ENCODE peak calls at places on chromosomes 3 and 15, in eight cellular contexts. C is T-cell; G is Daoy; H is stimulated activated CD4-positive, alpha-beta T cell treated with anti-CD3 and anti-CD28 coated beads, Interleukin-4, amount 100 ng/mL, for 1 hour; U is HFF-Myc; W is ACHN; N is mucosa of descending colon; Q is NCI-H460. K is an unnamed sample.
A peak's percentile ranks its signal among the peaks of the same experiment; 100 is the strongest.

GRCh38 chr3:150005243-150006102 is 34.8 kb upstream of the PFN2 start:
- DNase-seq in N (no peak), H (no peak), G (peak; percentile 13), W (no peak), Q (no peak), C (no peak), U (no peak), K (no peak)

GRCh38 chr3:127044996-127045395 is 62.1 kb downstream of the PLXNA1 start:
- DNase-seq in W (peak; percentile 58), G (peak; percentile 34), N (no peak), U (no peak), C (no peak), Q (no peak), H (no peak), K (no peak)

GRCh38 chr3:24157106-24157505 is 212.0 kb downstream of the NR1D2 start:
- DNase-seq in W (no peak), C (no peak), G (no peak), Q (no peak), H (no peak), U (no peak), N (no peak), K (no peak)

GRCh38 chr3:49471856-49472495 is 1.9 kb downstream of the DAG1 start:
- DNase-seq in U (no peak), Q (no peak), W (no peak), H (no peak), G (no peak), C (no peak), N (no peak), K (no peak)

GRCh38 chr15:88727439-88727838 is 75.8 kb upstream of the ACAN start:
- DNase-seq in W (no peak), C (no peak), H (no peak), U (no peak), Q (no peak), N (no peak), G (no peak), K (no peak)

GRCh38 chr3:190701096-190701532 is 161.4 kb downstream of the GMNC start:
- DNase-seq in C (no peak), G (peak; percentile 54), H (no peak), W (peak; percentile 61), U (peak; percentile 2), Q (peak; percentile 55), N (peak; percentile 35), K (no peak)

GRCh38 chr15:39317225-39317624 is 263.7 kb upstream of the THBS1 start:
- DNase-seq in N (no peak), U (no peak), W (no peak), Q (no peak), C (no peak), H (no peak), G (no peak), K (no peak)

GRCh38 chr3:171860830-171861535 is 17.8 kb downstream of the TMEM212 start:
- DNase-seq in Q (no peak), G (no peak), C (no peak), N (no peak), H (no peak), U (peak; percentile 74), W (no peak), K (peak; percentile 97)

GRCh38 chr3:86416334-86416733 is 574.6 kb downstream of the VGLL3 start:
- DNase-seq in W (no peak), U (no peak), G (no peak), Q (no peak), N (no peak), H (no peak), C (no peak), K (no peak)

GRCh38 chr3:10855871-10856662 is 40.0 kb downstream of the SLC6A11 start:
- DNase-seq in N (no peak), W (no peak), G (no peak), C (no peak), U (no peak), Q (no peak), H (no peak), K (no peak)

K was measured in pulmonary artery endothelial cell.